ENCODE peak calls at places on chromosome 4, in five cellular contexts. Y, U, I, K and Q are unnamed samples. For H3K4me1, the result is how much of the 10 kb centered on the place peaks cover.

GRCh38 chr4:12965334-12965733 is 518.8 kb downstream of the RAB28 start:
- DNase-seq in Y (no peak), I (no peak), U (no peak), K (no peak), Q (no peak)

GRCh38 chr4:134132086-134132783 is 69.4 kb downstream of the PABPC4L start:
- DNase-seq in K (no peak), U (no peak), Y (no peak), I (no peak), Q (no peak)

GRCh38 chr4:17758459-17758858 is 23.0 kb downstream of the FAM184B start:
- DNase-seq in I (no peak), K (no peak), U (no peak), Y (no peak), Q (no peak)

GRCh38 chr4:13413719-13414437 is 70.3 kb downstream of the RAB28 start:
- DNase-seq in K (no peak), U (no peak), I (peak), Y (no peak), Q (no peak)

GRCh38 chr4:107379054-107379869 is 340.8 kb downstream of the PAPSS1 start:
- DNase-seq in Y (no peak), I (peak), U (no peak), K (no peak), Q (no peak)

GRCh38 chr4:187370918-187371317 is 624.7 kb upstream of the ZFP42 start:
- DNase-seq in U (no peak), Y (no peak), K (no peak), I (no peak), Q (no peak)

GRCh38 chr4:791866-792630 is 33.9 kb downstream of the CPLX1 start:
- DNase-seq in Y (peak), I (no peak), K (no peak), U (no peak), Q (peak)

GRCh38 chr4:78689700-78690318 is 86.3 kb upstream of the BMP2K start:
- DNase-seq in I (no peak), K (no peak), Y (no peak), U (no peak), Q (no peak)

GRCh38 chr4:128288689-128289106 is 1.1 kb upstream of the PGRMC2 start:
- DNase-seq in K (no peak), U (no peak), I (peak), Y (peak), Q (no peak)

GRCh38 chr4:71814433-71814832 is 30.6 kb upstream of the GC start:
- DNase-seq in K (no peak), I (no peak), U (no peak), Y (no peak), Q (no peak)

GRCh38 chr4:23839279-23839678 is 50.6 kb downstream of the PPARGC1A start:
- DNase-seq in I (no peak), Y (no peak), U (no peak), K (no peak), Q (no peak)

GRCh38 chr4:10032625-10033024 is 11.3 kb upstream of the SLC2A9 start:
- DNase-seq in K (no peak), U (no peak), I (peak), Y (no peak), Q (no peak)

GRCh38 chr4:136484996-136485395 is 1047.3 kb downstream of the PCDH18 start:
- DNase-seq in U (no peak), Y (no peak), I (peak), K (no peak), Q (no peak)

GRCh38 chr4:86453044-86453501 is 93.2 kb upstream of the MAPK10 start:
- DNase-seq in Y (no peak), I (peak), K (peak), U (peak), Q (peak)

GRCh38 chr4:102129810-102130209 is 215.5 kb downstream of the SLC39A8 start:
- DNase-seq in Y (no peak), U (no peak), K (no peak), I (no peak), Q (no peak)

GRCh38 chr4:172871381-172871780 is 297.2 kb upstream of the GALNT7 start:
- DNase-seq in I (no peak), K (no peak), Y (no peak), U (no peak), Q (no peak)

GRCh38 chr4:87423313-87424031 is 1.1 kb downstream of the NUDT9 start:
- DNase-seq in U (no peak), Y (no peak), K (no peak), I (no peak), Q (no peak)

GRCh38 chr4:170226288-170226687 is 136.5 kb upstream of the AADAT start:
- DNase-seq in Y (no peak), U (no peak), K (no peak), I (no peak), Q (no peak)

GRCh38 chr4:8414377-8414776 is 26.1 kb downstream of the ACOX3 start:
- DNase-seq in K (no peak), I (no peak), Y (no peak), U (no peak), Q (no peak)

GRCh38 chr4:43271946-43272345 is 379.4 kb downstream of the GRXCR1 start:
- DNase-seq in Y (no peak), U (no peak), I (no peak), K (no peak), Q (no peak)

GRCh38 chr4:16717266-16717970 is 181.0 kb downstream of the LDB2 start:
- DNase-seq in U (no peak), I (peak), Y (no peak), K (no peak), Q (no peak)

DNA sequence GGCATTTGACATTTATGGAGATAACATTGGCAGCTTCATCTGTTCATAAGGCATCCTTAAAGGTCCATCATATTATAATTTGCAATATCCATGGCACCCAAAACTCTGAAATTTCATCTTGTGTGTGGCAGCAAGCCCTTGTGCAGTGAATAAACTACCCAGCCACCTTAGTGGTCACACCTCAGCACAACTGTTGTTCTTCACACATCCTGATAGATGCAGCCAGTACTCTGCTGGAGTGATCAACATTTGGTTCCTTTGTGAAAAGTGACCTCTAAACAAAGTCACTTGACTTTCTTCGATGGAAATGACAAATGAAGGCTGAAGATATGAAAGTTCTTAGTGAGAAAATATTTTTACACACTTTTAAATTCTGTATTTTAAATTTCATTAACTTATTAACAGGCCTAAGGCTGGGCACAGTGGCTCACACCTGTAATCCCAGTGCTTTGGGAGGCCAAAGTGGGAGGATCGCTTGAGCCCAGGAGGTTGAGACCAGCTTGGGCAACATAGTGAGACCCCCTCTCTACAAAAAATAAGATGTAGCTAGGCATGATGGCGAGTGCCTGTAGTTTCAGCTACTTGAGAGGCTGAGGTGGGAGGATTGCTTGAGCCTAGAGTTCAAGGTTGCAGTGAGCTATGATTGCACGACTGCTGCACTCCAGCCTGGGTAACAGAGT is 161.4 kb downstream of the SPRY1 start:
- DNase-seq in K (no peak), Y (no peak), I (no peak), U (no peak), Q (no peak)
- H3K4me1 ChIP-seq in K (under half), Y (half or more), I (under half), U (under half), Q (under half)

GRCh38 chr4:140137654-140138053 is 16.3 kb downstream of the MAML3 start:
- DNase-seq in K (no peak), Y (no peak), U (no peak), I (peak), Q (no peak)

GRCh38 chr4:140136509-140136908 is 17.5 kb downstream of the MAML3 start:
- DNase-seq in Y (no peak), K (no peak), I (peak), U (no peak), Q (no peak)

GRCh38 chr4:140133576-140133975 is 20.4 kb downstream of the MAML3 start:
- DNase-seq in K (no peak), I (no peak), U (no peak), Y (no peak), Q (no peak)

GRCh38 chr4:140134780-140135179 is 19.2 kb downstream of the MAML3 start:
- DNase-seq in I (no peak), K (no peak), Y (no peak), U (no peak), Q (no peak)

GRCh38 chr4:140135529-140136021 is 18.4 kb downstream of the MAML3 start:
- DNase-seq in K (peak), Y (no peak), U (peak), I (peak), Q (peak)
- H3K4me1 ChIP-seq in K (under half), Y (half or more), U (under half), I (under half), Q (under half)

GRCh38 chr4:153474251-153474650 is 8.1 kb downstream of the TMEM131L start:
- DNase-seq in U (no peak), Y (no peak), K (no peak), I (no peak), Q (no peak)
- H3K4me1 ChIP-seq in U (under half), Y (half or more), K (under half), I (under half), Q (under half)

GRCh38 chr4:38667005-38667771 is 3.2 kb downstream of the KLF3 start:
- DNase-seq in K (peak), I (peak), U (peak), Y (peak), Q (peak)
- H3K4me1 ChIP-seq in K (half or more), I (half or more), U (half or more), Y (half or more), Q (under half)

GRCh38 chr4:6938758-6939201 is 29.2 kb downstream of the TBC1D14 start:
- DNase-seq in Y (no peak), I (no peak), U (no peak), K (peak), Q (no peak)
- H3K4me1 ChIP-seq in Y (half or more), I (under half), U (under half), K (under half), Q (under half)

GRCh38 chr4:38670939-38671593 is 7.1 kb downstream of the KLF3 start:
- DNase-seq in U (no peak), I (no peak), Y (peak), K (no peak), Q (no peak)
- H3K4me1 ChIP-seq in U (half or more), I (half or more), Y (half or more), K (half or more), Q (half or more)

DNA sequence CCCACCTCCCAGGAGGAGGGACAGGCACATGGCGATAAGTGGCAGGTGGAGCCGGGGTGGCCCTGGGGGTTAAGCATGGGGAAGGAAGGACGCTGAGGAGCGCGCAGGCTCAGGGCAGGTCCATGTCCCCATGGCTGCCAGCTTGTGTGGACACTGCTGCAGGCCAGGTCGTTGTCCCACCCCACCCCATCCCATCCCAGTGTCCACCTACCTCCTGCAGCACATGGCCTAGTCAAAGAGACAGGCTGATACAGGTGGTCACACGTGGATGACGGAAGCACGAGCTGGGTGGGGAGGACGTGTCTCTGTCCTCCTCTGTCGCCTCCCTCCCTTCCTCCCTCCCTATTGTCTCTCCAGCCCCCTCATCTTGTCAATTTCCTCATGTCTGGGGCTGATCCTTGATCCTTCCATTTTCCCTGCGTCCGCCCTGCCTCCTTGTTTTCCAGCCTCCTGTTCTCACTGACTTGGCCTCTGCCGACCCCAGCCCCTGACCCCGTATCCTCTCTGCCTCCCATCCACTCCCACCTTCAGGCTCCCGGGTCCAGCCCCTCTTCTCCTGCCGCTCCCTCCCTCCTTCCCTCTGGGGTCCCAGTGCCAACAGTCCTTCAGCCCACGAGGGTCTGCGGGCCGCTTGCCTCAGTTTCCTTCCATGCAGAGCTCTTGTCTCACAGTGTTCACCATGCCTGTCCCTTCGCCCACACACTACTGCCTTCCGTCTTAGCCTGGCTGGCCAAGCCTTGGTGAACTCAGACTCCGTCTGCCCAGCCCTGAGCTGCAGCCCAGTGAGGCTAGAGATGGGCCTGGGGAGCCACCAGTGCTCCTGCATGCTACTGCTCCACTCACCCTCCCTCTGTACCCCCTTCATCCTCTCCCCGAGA is 15.5 kb upstream of the ADD1 start:
- DNase-seq in I (no peak), K (peak), Y (no peak), U (peak), Q (peak)
- H3K4me1 ChIP-seq in I (under half), K (under half), Y (under half), U (under half), Q (under half)